ENCODE peak calls at places on chromosomes 7 and 10, in five cellular contexts. One of them, this sample, is unnamed. For H3K4me1, the result is how much of the 10 kb centered on the place peaks cover.

GRCh38 chr10:101595591-101596433 is 7.7 kb downstream of the DPCD start:
- DNase-seq in foreskin keratinocyte: no peak
- DNase-seq in colonic mucosa: no peak
- DNase-seq in CD4-positive, alpha-beta memory T cell: no peak
- DNase-seq in left ventricle myocardium inferior: no peak
- DNase-seq in this sample: no peak

GRCh38 chr10:46019541-46020343 is 10.7 kb downstream of the NCOA4 start:
- DNase-seq in CD4-positive, alpha-beta memory T cell: no peak
- DNase-seq in left ventricle myocardium inferior: no peak
- DNase-seq in colonic mucosa: no peak
- DNase-seq in foreskin keratinocyte: no peak
- DNase-seq in this sample: peak

GRCh38 chr10:119333146-119333792 is 125.9 kb downstream of the GRK5 start:
- DNase-seq in foreskin keratinocyte: peak
- DNase-seq in CD4-positive, alpha-beta memory T cell: no peak
- DNase-seq in left ventricle myocardium inferior: no peak
- DNase-seq in colonic mucosa: no peak
- DNase-seq in this sample: no peak

GRCh38 chr10:60310746-60311145 is 78.9 kb downstream of the ANK3 start:
- DNase-seq in colonic mucosa: no peak
- DNase-seq in CD4-positive, alpha-beta memory T cell: no peak
- DNase-seq in foreskin keratinocyte: no peak
- DNase-seq in left ventricle myocardium inferior: no peak
- DNase-seq in this sample: no peak

GRCh38 chr10:102120987-102121738 is 995 bp upstream of the LDB1 start:
- DNase-seq in left ventricle myocardium inferior: peak
- DNase-seq in foreskin keratinocyte: no peak
- DNase-seq in colonic mucosa: peak
- DNase-seq in CD4-positive, alpha-beta memory T cell: no peak
- DNase-seq in this sample: peak

GRCh38 chr7:122887198-122887597 is 938 bp upstream of the CADPS2 start:
- DNase-seq in CD4-positive, alpha-beta memory T cell: no peak
- DNase-seq in left ventricle myocardium inferior: peak
- DNase-seq in colonic mucosa: peak
- DNase-seq in foreskin keratinocyte: no peak
- DNase-seq in this sample: peak

GRCh38 chr7:124907490-124907889 is 22.1 kb downstream of the POT1 start:
- DNase-seq in foreskin keratinocyte: no peak
- DNase-seq in left ventricle myocardium inferior: no peak
- DNase-seq in CD4-positive, alpha-beta memory T cell: no peak
- DNase-seq in colonic mucosa: no peak
- DNase-seq in this sample: no peak

GRCh38 chr7:844043-844442 is 11.8 kb downstream of the SUN1 start:
- DNase-seq in foreskin keratinocyte: no peak
- DNase-seq in CD4-positive, alpha-beta memory T cell: no peak
- DNase-seq in left ventricle myocardium inferior: no peak
- DNase-seq in colonic mucosa: no peak
- DNase-seq in this sample: no peak

GRCh38 chr7:122885583-122886356 is 490 bp downstream of the CADPS2 start:
- DNase-seq in CD4-positive, alpha-beta memory T cell: no peak
- DNase-seq in colonic mucosa: peak
- DNase-seq in left ventricle myocardium inferior: peak
- DNase-seq in foreskin keratinocyte: no peak
- DNase-seq in this sample: peak

GRCh38 chr7:121798076-121798475 is 74.9 kb upstream of the PTPRZ1 start:
- DNase-seq in colonic mucosa: no peak
- DNase-seq in CD4-positive, alpha-beta memory T cell: no peak
- DNase-seq in left ventricle myocardium inferior: no peak
- DNase-seq in foreskin keratinocyte: no peak
- DNase-seq in this sample: no peak

GRCh38 chr10:31770307-31770902 is 158.2 kb downstream of the ARHGAP12 start:
- DNase-seq in foreskin keratinocyte: no peak
- DNase-seq in left ventricle myocardium inferior: no peak
- DNase-seq in colonic mucosa: peak
- DNase-seq in CD4-positive, alpha-beta memory T cell: peak
- DNase-seq in this sample: peak

GRCh38 chr7:121084256-121084655 is 95.7 kb downstream of the CPED1 start:
- DNase-seq in left ventricle myocardium inferior: no peak
- DNase-seq in CD4-positive, alpha-beta memory T cell: no peak
- DNase-seq in foreskin keratinocyte: no peak
- DNase-seq in colonic mucosa: no peak
- DNase-seq in this sample: no peak

GRCh38 chr7:4136036-4136435 is 546.1 kb upstream of the FOXK1 start:
- DNase-seq in CD4-positive, alpha-beta memory T cell: no peak
- DNase-seq in foreskin keratinocyte: no peak
- DNase-seq in left ventricle myocardium inferior: no peak
- DNase-seq in colonic mucosa: no peak
- DNase-seq in this sample: no peak

GRCh38 chr7:53218730-53219504 is 183.5 kb downstream of the POM121L12 start:
- DNase-seq in colonic mucosa: no peak
- DNase-seq in CD4-positive, alpha-beta memory T cell: no peak
- DNase-seq in foreskin keratinocyte: no peak
- DNase-seq in left ventricle myocardium inferior: peak
- DNase-seq in this sample: no peak

GRCh38 chr10:60382946-60383681 is 6.6 kb downstream of the ANK3 start:
- DNase-seq in foreskin keratinocyte: peak
- DNase-seq in CD4-positive, alpha-beta memory T cell: no peak
- DNase-seq in colonic mucosa: no peak
- DNase-seq in left ventricle myocardium inferior: no peak
- DNase-seq in this sample: no peak

GRCh38 chr7:48108959-48109847 is 20.1 kb downstream of the UPP1 start:
- DNase-seq in left ventricle myocardium inferior: no peak
- DNase-seq in foreskin keratinocyte: no peak
- DNase-seq in CD4-positive, alpha-beta memory T cell: no peak
- DNase-seq in colonic mucosa: no peak
- DNase-seq in this sample: no peak

GRCh38 chr7:158431941-158432347 is 155.7 kb downstream of the PTPRN2 start:
- DNase-seq in left ventricle myocardium inferior: peak
- DNase-seq in foreskin keratinocyte: no peak
- DNase-seq in colonic mucosa: peak
- DNase-seq in CD4-positive, alpha-beta memory T cell: no peak
- DNase-seq in this sample: peak

GRCh38 chr10:72097448-72098300 is 9.3 kb upstream of the SPOCK2 start:
- DNase-seq in CD4-positive, alpha-beta memory T cell: no peak
- DNase-seq in foreskin keratinocyte: no peak
- DNase-seq in colonic mucosa: no peak
- DNase-seq in left ventricle myocardium inferior: no peak
- DNase-seq in this sample: no peak

GRCh38 chr7:108138911-108139310 is 8.8 kb upstream of the LAMB4 start:
- DNase-seq in left ventricle myocardium inferior: no peak
- DNase-seq in colonic mucosa: no peak
- DNase-seq in foreskin keratinocyte: no peak
- DNase-seq in CD4-positive, alpha-beta memory T cell: no peak
- DNase-seq in this sample: no peak

GRCh38 chr10:28169525-28169924 is 133.3 kb downstream of the MPP7 start:
- DNase-seq in left ventricle myocardium inferior: no peak
- DNase-seq in colonic mucosa: no peak
- DNase-seq in foreskin keratinocyte: no peak
- DNase-seq in CD4-positive, alpha-beta memory T cell: no peak
- DNase-seq in this sample: no peak

GRCh38 chr10:21069929-21070363 is 172.8 kb upstream of the NEBL start:
- DNase-seq in foreskin keratinocyte: no peak
- DNase-seq in colonic mucosa: no peak
- DNase-seq in CD4-positive, alpha-beta memory T cell: no peak
- DNase-seq in left ventricle myocardium inferior: no peak
- DNase-seq in this sample: no peak

GRCh38 chr10:87605656-87606308 is 53.9 kb upstream of the PAPSS2 start:
- DNase-seq in left ventricle myocardium inferior: no peak
- DNase-seq in CD4-positive, alpha-beta memory T cell: no peak
- DNase-seq in colonic mucosa: no peak
- DNase-seq in foreskin keratinocyte: peak
- DNase-seq in this sample: no peak

GRCh38 chr7:3559178-3559765 is 258.2 kb downstream of the SDK1 start:
- DNase-seq in colonic mucosa: no peak
- DNase-seq in CD4-positive, alpha-beta memory T cell: no peak
- DNase-seq in left ventricle myocardium inferior: no peak
- DNase-seq in foreskin keratinocyte: peak
- DNase-seq in this sample: no peak

GRCh38 chr10:71766717-71767419 is 6.5 kb downstream of the VSIR start:
- DNase-seq in colonic mucosa: peak
- DNase-seq in foreskin keratinocyte: peak
- DNase-seq in left ventricle myocardium inferior: peak
- DNase-seq in CD4-positive, alpha-beta memory T cell: no peak
- DNase-seq in this sample: peak

GRCh38 chr7:129588268-129588667 is 23.3 kb upstream of the NRF1 start:
- DNase-seq in left ventricle myocardium inferior: no peak
- DNase-seq in CD4-positive, alpha-beta memory T cell: no peak
- DNase-seq in colonic mucosa: no peak
- DNase-seq in foreskin keratinocyte: no peak
- DNase-seq in this sample: no peak

GRCh38 chr7:128104109-128104742 is 73.0 kb upstream of the LRRC4 start:
- DNase-seq in left ventricle myocardium inferior: peak
- DNase-seq in colonic mucosa: no peak
- DNase-seq in foreskin keratinocyte: no peak
- DNase-seq in CD4-positive, alpha-beta memory T cell: no peak
- DNase-seq in this sample: peak

GRCh38 chr10:15116225-15116624 is 19.1 kb downstream of the RPP38 start:
- DNase-seq in colonic mucosa: no peak
- DNase-seq in foreskin keratinocyte: no peak
- DNase-seq in CD4-positive, alpha-beta memory T cell: no peak
- DNase-seq in left ventricle myocardium inferior: no peak
- DNase-seq in this sample: no peak

GRCh38 chr10:100551733-100552132 is 16.0 kb downstream of the HIF1AN start:
- DNase-seq in colonic mucosa: no peak
- DNase-seq in CD4-positive, alpha-beta memory T cell: no peak
- DNase-seq in foreskin keratinocyte: no peak
- DNase-seq in left ventricle myocardium inferior: no peak
- DNase-seq in this sample: no peak

GRCh38 chr7:45580053-45580872 is 6.1 kb downstream of the ADCY1 start:
- DNase-seq in colonic mucosa: no peak
- DNase-seq in foreskin keratinocyte: no peak
- DNase-seq in left ventricle myocardium inferior: peak
- DNase-seq in CD4-positive, alpha-beta memory T cell: no peak
- DNase-seq in this sample: no peak

GRCh38 chr7:35379481-35379880 is 125.6 kb upstream of the TBX20 start:
- DNase-seq in foreskin keratinocyte: no peak
- DNase-seq in CD4-positive, alpha-beta memory T cell: no peak
- DNase-seq in left ventricle myocardium inferior: no peak
- DNase-seq in colonic mucosa: no peak
- DNase-seq in this sample: no peak

GRCh38 chr7:92717982-92718716 is 118.2 kb downstream of the CDK6 start:
- DNase-seq in left ventricle myocardium inferior: no peak
- DNase-seq in CD4-positive, alpha-beta memory T cell: peak
- DNase-seq in colonic mucosa: peak
- DNase-seq in foreskin keratinocyte: no peak
- DNase-seq in this sample: peak

GRCh38 chr7:11343818-11344413 is 370.2 kb downstream of the PHF14 start:
- DNase-seq in colonic mucosa: no peak
- DNase-seq in foreskin keratinocyte: no peak
- DNase-seq in CD4-positive, alpha-beta memory T cell: peak
- DNase-seq in left ventricle myocardium inferior: no peak
- DNase-seq in this sample: no peak

DNA sequence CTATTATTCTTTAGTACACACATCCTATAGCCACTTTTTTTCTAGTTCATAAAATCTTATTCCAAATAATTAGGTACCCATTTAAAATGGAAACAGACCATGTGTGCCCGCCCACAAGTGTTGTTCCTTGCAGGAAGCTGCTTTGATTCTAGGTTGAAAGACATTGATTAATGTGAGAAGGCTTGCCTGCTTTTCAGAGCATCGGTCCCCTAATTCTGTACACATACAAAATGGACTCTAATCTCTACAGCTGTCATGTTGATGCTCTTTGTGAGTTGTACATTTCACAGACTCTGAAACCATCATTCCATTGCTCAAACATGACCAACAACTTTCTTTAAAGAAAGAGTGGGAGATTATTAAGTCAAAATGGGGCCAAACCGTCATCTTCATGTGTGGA is 117.4 kb upstream of the LRRN3 start:
- DNase-seq in CD4-positive, alpha-beta memory T cell: no peak
- DNase-seq in left ventricle myocardium inferior: no peak
- DNase-seq in colonic mucosa: no peak
- DNase-seq in foreskin keratinocyte: no peak
- DNase-seq in this sample: no peak
- H3K4me1 ChIP-seq in CD4-positive, alpha-beta memory T cell: under half
- H3K4me1 ChIP-seq in left ventricle myocardium inferior: under half
- H3K4me1 ChIP-seq in colonic mucosa: under half
- H3K4me1 ChIP-seq in foreskin keratinocyte: under half
- H3K4me1 ChIP-seq in this sample: under half

GRCh38 chr7:50156746-50157145 is 63.7 kb upstream of the ZPBP start:
- DNase-seq in colonic mucosa: no peak
- DNase-seq in foreskin keratinocyte: no peak
- DNase-seq in left ventricle myocardium inferior: no peak
- DNase-seq in CD4-positive, alpha-beta memory T cell: no peak
- DNase-seq in this sample: no peak

GRCh38 chr7:50152486-50152885 is 59.4 kb upstream of the ZPBP start:
- DNase-seq in left ventricle myocardium inferior: no peak
- DNase-seq in foreskin keratinocyte: no peak
- DNase-seq in colonic mucosa: no peak
- DNase-seq in CD4-positive, alpha-beta memory T cell: no peak
- DNase-seq in this sample: no peak

GRCh38 chr7:50153141-50153540 is 60.1 kb upstream of the ZPBP start:
- DNase-seq in left ventricle myocardium inferior: no peak
- DNase-seq in foreskin keratinocyte: no peak
- DNase-seq in CD4-positive, alpha-beta memory T cell: no peak
- DNase-seq in colonic mucosa: no peak
- DNase-seq in this sample: no peak

GRCh38 chr7:50156163-50156562 is 63.1 kb upstream of the ZPBP start:
- DNase-seq in CD4-positive, alpha-beta memory T cell: no peak
- DNase-seq in foreskin keratinocyte: no peak
- DNase-seq in left ventricle myocardium inferior: no peak
- DNase-seq in colonic mucosa: no peak
- DNase-seq in this sample: no peak

GRCh38 chr7:50155755-50156154 is 62.7 kb upstream of the ZPBP start:
- DNase-seq in foreskin keratinocyte: no peak
- DNase-seq in CD4-positive, alpha-beta memory T cell: no peak
- DNase-seq in colonic mucosa: no peak
- DNase-seq in left ventricle myocardium inferior: no peak
- DNase-seq in this sample: no peak
- H3K4me1 ChIP-seq in foreskin keratinocyte: under half
- H3K4me1 ChIP-seq in CD4-positive, alpha-beta memory T cell: under half
- H3K4me1 ChIP-seq in colonic mucosa: under half
- H3K4me1 ChIP-seq in left ventricle myocardium inferior: under half
- H3K4me1 ChIP-seq in this sample: under half

GRCh38 chr10:33260403-33261239 is 73.8 kb downstream of the NRP1 start:
- DNase-seq in foreskin keratinocyte: no peak
- DNase-seq in CD4-positive, alpha-beta memory T cell: no peak
- DNase-seq in colonic mucosa: no peak
- DNase-seq in left ventricle myocardium inferior: no peak
- DNase-seq in this sample: no peak
- H3K4me1 ChIP-seq in foreskin keratinocyte: under half
- H3K4me1 ChIP-seq in CD4-positive, alpha-beta memory T cell: under half
- H3K4me1 ChIP-seq in colonic mucosa: under half
- H3K4me1 ChIP-seq in left ventricle myocardium inferior: half or more
- H3K4me1 ChIP-seq in this sample: under half

DNA sequence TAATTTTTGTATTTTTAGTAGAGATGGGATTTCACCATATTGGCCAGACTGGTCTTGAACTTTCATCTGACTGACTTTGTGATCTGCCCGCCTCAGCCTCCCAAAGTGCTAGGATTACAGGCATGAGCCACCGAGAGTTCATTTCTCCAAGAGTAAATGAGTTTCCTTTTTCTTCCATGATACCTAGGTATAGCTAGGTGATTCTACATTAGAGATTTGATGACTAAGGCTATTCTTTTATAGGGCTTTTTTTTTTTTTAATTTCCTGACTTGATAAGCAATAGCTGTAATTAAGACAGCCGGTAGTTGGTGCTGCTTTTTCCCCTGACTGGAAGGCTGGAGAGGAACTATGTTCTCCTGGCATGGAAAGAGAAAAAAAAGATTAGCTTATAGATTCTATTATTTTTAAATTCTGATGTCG is 3.3 kb downstream of the PTPN12 start:
- DNase-seq in colonic mucosa: no peak
- DNase-seq in foreskin keratinocyte: no peak
- DNase-seq in CD4-positive, alpha-beta memory T cell: no peak
- DNase-seq in left ventricle myocardium inferior: no peak
- DNase-seq in this sample: no peak
- H3K4me1 ChIP-seq in colonic mucosa: under half
- H3K4me1 ChIP-seq in foreskin keratinocyte: under half
- H3K4me1 ChIP-seq in CD4-positive, alpha-beta memory T cell: under half
- H3K4me1 ChIP-seq in left ventricle myocardium inferior: half or more
- H3K4me1 ChIP-seq in this sample: under half